ENCODE peak calls at places on chromosomes 13 and 19, in six cellular contexts. G, K, O, Y, V and D are unnamed samples.

GRCh38 chr13:84951128-84951527 is 848.1 kb downstream of the SLITRK6 start:
- DNase-seq in G (no peak), K (no peak), O (no peak), Y (no peak), V (no peak), D (no peak)

GRCh38 chr19:1082928-1083816 is 12.0 kb downstream of the POLR2E start:
- DNase-seq in G (no peak), K (no peak), O (no peak), Y (no peak), V (no peak), D (no peak)

GRCh38 chr13:39401756-39402155 is 201.2 kb downstream of the LHFPL6 start:
- DNase-seq in G (no peak), K (no peak), O (no peak), Y (no peak), V (no peak), D (no peak)

GRCh38 chr13:46572758-46573384 is 19.9 kb downstream of the LRCH1 start:
- DNase-seq in G (no peak), K (no peak), O (no peak), Y (no peak), V (no peak), D (no peak)

GRCh38 chr13:47945738-47946137 is 55.3 kb downstream of the SUCLA2 start:
- DNase-seq in G (no peak), K (no peak), O (peak; percentile 19), Y (peak; percentile 2), V (no peak), D (no peak)

GRCh38 chr13:50543767-50544166 is 299.7 kb downstream of the DLEU7 start:
- DNase-seq in G (peak; percentile 77), K (peak; percentile 83), O (peak; percentile 38), Y (peak; percentile 53), V (no peak), D (no peak)

GRCh38 chr13:30735025-30735967 is at the start of gene ALOX5AP:
- DNase-seq in G (no peak), K (no peak), O (no peak), Y (no peak), V (no peak), D (no peak)

GRCh38 chr13:62931901-62932883 is 1516.5 kb upstream of the PCDH20 start:
- DNase-seq in G (peak; percentile 2), K (no peak), O (no peak), Y (no peak), V (no peak), D (peak; percentile 39)

GRCh38 chr13:25971077-25971476 is 80.7 kb downstream of the SHISA2 start:
- DNase-seq in G (no peak), K (no peak), O (no peak), Y (no peak), V (no peak), D (no peak)

GRCh38 chr13:42215578-42216421 is 56.2 kb upstream of the AKAP11 start:
- DNase-seq in G (peak; percentile 65), K (no peak), O (peak; percentile 19), Y (peak; percentile 13), V (peak; percentile 41), D (no peak)

GRCh38 chr13:110225609-110226008 is 81.3 kb downstream of the COL4A1 start:
- DNase-seq in G (no peak), K (no peak), O (no peak), Y (no peak), V (no peak), D (no peak)

GRCh38 chr19:16367269-16367683 is 42.6 kb downstream of the KLF2 start:
- DNase-seq in G (no peak), K (no peak), O (no peak), Y (no peak), V (no peak), D (no peak)

GRCh38 chr19:45765365-45766292 is 3.4 kb downstream of the SIX5 start:
- DNase-seq in G (no peak), K (no peak), O (no peak), Y (no peak), V (no peak), D (no peak)

GRCh38 chr19:14433454-14434156 is 499 bp downstream of the PKN1 start:
- DNase-seq in G (peak; percentile 22), K (no peak), O (no peak), Y (no peak), V (no peak), D (no peak)

GRCh38 chr13:59178344-59178743 is 985.4 kb downstream of the DIAPH3 start:
- DNase-seq in G (no peak), K (no peak), O (no peak), Y (no peak), V (no peak), D (no peak)

GRCh38 chr19:31742249-31742648 is 393.0 kb upstream of the TSHZ3 start:
- DNase-seq in G (no peak), K (no peak), O (no peak), Y (no peak), V (no peak), D (no peak)

GRCh38 chr13:66780814-66781213 is 449.3 kb downstream of the PCDH9 start:
- DNase-seq in G (no peak), K (peak; percentile 50), O (no peak), Y (no peak), V (no peak), D (peak; percentile 27)

GRCh38 chr13:28820099-28821051 is at the start of gene MTUS2:
- DNase-seq in G (peak; percentile 19), K (no peak), O (no peak), Y (peak; percentile 11), V (peak; percentile 72), D (no peak)

GRCh38 chr19:49680473-49681351 is 3.6 kb downstream of the PRMT1 start:
- DNase-seq in G (peak; percentile 95), K (no peak), O (peak; percentile 53), Y (peak; percentile 92), V (peak; percentile 98), D (no peak)

GRCh38 chr13:105783261-105783660 is 752.2 kb downstream of the EFNB2 start:
- DNase-seq in G (no peak), K (no peak), O (no peak), Y (no peak), V (no peak), D (no peak)

GRCh38 chr19:43682824-43683661 is 13.1 kb upstream of the PLAUR start:
- DNase-seq in G (no peak), K (no peak), O (no peak), Y (no peak), V (no peak), D (no peak)

GRCh38 chr19:39599116-39599515 is 3.2 kb upstream of the LGALS13 start:
- DNase-seq in G (peak; percentile 57), K (peak; percentile 4), O (no peak), Y (peak; percentile 38), V (no peak), D (no peak)

GRCh38 chr19:41767105-41767504 is 11.8 kb downstream of the CEACAM6 start:
- DNase-seq in G (no peak), K (no peak), O (no peak), Y (no peak), V (no peak), D (no peak)

GRCh38 chr19:51572908-51573307 is 1.8 kb downstream of the ZNF175 start:
- DNase-seq in G (peak; percentile 18), K (peak; percentile 63), O (no peak), Y (peak; percentile 46), V (no peak), D (peak; percentile 16)

GRCh38 chr13:22454586-22454985 is 726.2 kb upstream of the SGCG start:
- DNase-seq in G (no peak), K (no peak), O (no peak), Y (peak; percentile 70), V (peak; percentile 56), D (no peak)

GRCh38 chr19:16070366-16070990 is 5.8 kb upstream of the TPM4 start:
- DNase-seq in G (no peak), K (no peak), O (no peak), Y (peak; percentile 70), V (no peak), D (no peak)

GRCh38 chr19:29673451-29674371 is 8.4 kb downstream of the PLEKHF1 start:
- DNase-seq in G (no peak), K (no peak), O (no peak), Y (no peak), V (no peak), D (no peak)

GRCh38 chr13:27472441-27472840 is 22.1 kb upstream of the MTIF3 start:
- DNase-seq in G (no peak), K (no peak), O (no peak), Y (no peak), V (no peak), D (no peak)

GRCh38 chr13:49356224-49356623 is 87.6 kb downstream of the CAB39L start:
- DNase-seq in G (peak; percentile 88), K (peak; percentile 86), O (peak; percentile 77), Y (peak; percentile 55), V (no peak), D (peak; percentile 86)

GRCh38 chr13:109517516-109517915 is 268.9 kb downstream of the IRS2 start:
- DNase-seq in G (peak; percentile 26), K (no peak), O (no peak), Y (no peak), V (no peak), D (no peak)

GRCh38 chr13:70527553-70527952 is 419.3 kb upstream of the KLHL1 start:
- DNase-seq in G (peak; percentile 11), K (no peak), O (no peak), Y (no peak), V (no peak), D (no peak)

GRCh38 chr13:44404261-44405139 is 30.9 kb downstream of the SERP2 start:
- DNase-seq in G (peak; percentile 28), K (no peak), O (no peak), Y (no peak), V (peak; percentile 50), D (no peak)

GRCh38 chr13:98888222-98888889 is 89.5 kb downstream of the DOCK9 start:
- DNase-seq in G (no peak), K (no peak), O (no peak), Y (no peak), V (no peak), D (no peak)

GRCh38 chr13:39501711-39502324 is 101.2 kb downstream of the LHFPL6 start:
- DNase-seq in G (peak; percentile 88), K (no peak), O (no peak), Y (peak; percentile 16), V (no peak), D (no peak)

GRCh38 chr19:10270616-10271394 is at the start of gene ICAM1:
- DNase-seq in G (peak; percentile 64), K (peak; percentile 39), O (no peak), Y (peak; percentile 89), V (peak; percentile 88), D (no peak)

GRCh38 chr19:46040952-46041500 is at the start of gene IGFL4:
- DNase-seq in G (peak; percentile 37), K (no peak), O (no peak), Y (peak; percentile 55), V (no peak), D (no peak)

GRCh38 chr19:58554494-58555368 is at the start of gene CHMP2A:
- DNase-seq in G (peak; percentile 98), K (peak; percentile 93), O (peak; percentile 92), Y (peak; percentile 98), V (peak; percentile 99), D (peak; percentile 72)

GRCh38 chr13:49308104-49308875 is 60.6 kb downstream of the CDADC1 start:
- DNase-seq in G (peak; percentile 69), K (peak; percentile 75), O (peak; percentile 14), Y (no peak), V (no peak), D (no peak)